ENCODE peak calls at places on chromosomes 13 and 19, in five cellular contexts. One of them, this sample, is unnamed. For H3K36me3 and H3K4me1, the result is how much of the 10 kb centered on the place peaks cover.

GRCh38 chr13:48772908-48773307 is 119.2 kb downstream of the CYSLTR2 start:
- DNase-seq in pancreas: no peak
- DNase-seq in spleen: no peak
- DNase-seq in endothelial cell of umbilical vein: no peak
- DNase-seq in ascending aorta: no peak
- DNase-seq in this sample: no peak

GRCh38 chr19:5342573-5343201 is 2.1 kb upstream of the PTPRS start:
- DNase-seq in pancreas: no peak
- DNase-seq in spleen: no peak
- DNase-seq in endothelial cell of umbilical vein: no peak
- DNase-seq in ascending aorta: no peak
- DNase-seq in this sample: no peak

GRCh38 chr13:40776681-40777165 is 5.7 kb upstream of the MRPS31 start:
- DNase-seq in pancreas: no peak
- DNase-seq in spleen: peak
- DNase-seq in endothelial cell of umbilical vein: peak
- DNase-seq in ascending aorta: no peak
- DNase-seq in this sample: peak

GRCh38 chr13:77786888-77787287 is 89.4 kb downstream of the SLAIN1 start:
- DNase-seq in pancreas: no peak
- DNase-seq in spleen: no peak
- DNase-seq in endothelial cell of umbilical vein: no peak
- DNase-seq in ascending aorta: no peak
- DNase-seq in this sample: no peak

GRCh38 chr19:46493236-46494114 is 2.2 kb downstream of the PNMA8B start:
- DNase-seq in pancreas: no peak
- DNase-seq in spleen: peak
- DNase-seq in endothelial cell of umbilical vein: no peak
- DNase-seq in ascending aorta: no peak
- DNase-seq in this sample: no peak

GRCh38 chr13:82791035-82791434 is 1091.2 kb downstream of the SLITRK1 start:
- DNase-seq in pancreas: no peak
- DNase-seq in spleen: no peak
- DNase-seq in endothelial cell of umbilical vein: no peak
- DNase-seq in ascending aorta: no peak
- DNase-seq in this sample: no peak

GRCh38 chr13:99258946-99259345 is 767 bp upstream of the GPR18 start:
- DNase-seq in pancreas: no peak
- DNase-seq in spleen: no peak
- DNase-seq in endothelial cell of umbilical vein: no peak
- DNase-seq in ascending aorta: no peak
- DNase-seq in this sample: peak

GRCh38 chr19:31905980-31906948 is 439.1 kb upstream of the ZNF507 start:
- DNase-seq in pancreas: no peak
- DNase-seq in spleen: no peak
- DNase-seq in endothelial cell of umbilical vein: no peak
- DNase-seq in ascending aorta: no peak
- DNase-seq in this sample: no peak

GRCh38 chr19:881385-882071 is 11.5 kb downstream of the MED16 start:
- DNase-seq in pancreas: no peak
- DNase-seq in spleen: no peak
- DNase-seq in endothelial cell of umbilical vein: no peak
- DNase-seq in ascending aorta: no peak
- DNase-seq in this sample: no peak

GRCh38 chr13:99103536-99103935 is 97.1 kb upstream of the UBAC2 start:
- DNase-seq in pancreas: no peak
- DNase-seq in spleen: no peak
- DNase-seq in endothelial cell of umbilical vein: no peak
- DNase-seq in ascending aorta: no peak
- DNase-seq in this sample: no peak

GRCh38 chr13:29105779-29106178 is 285.6 kb downstream of the MTUS2 start:
- DNase-seq in pancreas: no peak
- DNase-seq in spleen: no peak
- DNase-seq in endothelial cell of umbilical vein: no peak
- DNase-seq in ascending aorta: no peak
- DNase-seq in this sample: no peak

GRCh38 chr19:33204136-33204973 is 10.2 kb downstream of the LRP3 start:
- DNase-seq in pancreas: no peak
- DNase-seq in spleen: peak
- DNase-seq in endothelial cell of umbilical vein: no peak
- DNase-seq in ascending aorta: no peak
- DNase-seq in this sample: no peak

GRCh38 chr13:98910501-98910951 is 67.3 kb downstream of the DOCK9 start:
- DNase-seq in pancreas: no peak
- DNase-seq in spleen: no peak
- DNase-seq in endothelial cell of umbilical vein: peak
- DNase-seq in ascending aorta: no peak
- DNase-seq in this sample: peak

GRCh38 chr19:29578349-29578748 is 27.7 kb upstream of the POP4 start:
- DNase-seq in pancreas: no peak
- DNase-seq in spleen: no peak
- DNase-seq in endothelial cell of umbilical vein: no peak
- DNase-seq in ascending aorta: no peak
- DNase-seq in this sample: no peak

GRCh38 chr13:85386424-85386823 is 412.8 kb downstream of the SLITRK6 start:
- DNase-seq in pancreas: no peak
- DNase-seq in spleen: no peak
- DNase-seq in endothelial cell of umbilical vein: no peak
- DNase-seq in ascending aorta: no peak
- DNase-seq in this sample: no peak

GRCh38 chr19:728011-728410 is 19.3 kb downstream of the PALM start:
- DNase-seq in pancreas: no peak
- DNase-seq in spleen: peak
- DNase-seq in endothelial cell of umbilical vein: peak
- DNase-seq in ascending aorta: no peak
- DNase-seq in this sample: no peak

GRCh38 chr19:39655613-39656012 is at the start of gene LGALS16:
- DNase-seq in pancreas: no peak
- DNase-seq in spleen: no peak
- DNase-seq in endothelial cell of umbilical vein: no peak
- DNase-seq in ascending aorta: no peak
- DNase-seq in this sample: no peak

GRCh38 chr19:49085868-49086232 is 599 bp downstream of the SNRNP70 start:
- DNase-seq in pancreas: no peak
- DNase-seq in spleen: no peak
- DNase-seq in endothelial cell of umbilical vein: no peak
- DNase-seq in ascending aorta: no peak
- DNase-seq in this sample: no peak
- H3K36me3 ChIP-seq in pancreas: under half
- H3K36me3 ChIP-seq in spleen: under half
- H3K36me3 ChIP-seq in endothelial cell of umbilical vein: under half
- H3K36me3 ChIP-seq in ascending aorta: under half
- H3K36me3 ChIP-seq in this sample: under half

GRCh38 chr19:8396563-8397203 is 6.5 kb downstream of the RAB11B start:
- DNase-seq in pancreas: peak
- DNase-seq in spleen: peak
- DNase-seq in endothelial cell of umbilical vein: peak
- DNase-seq in ascending aorta: no peak
- DNase-seq in this sample: peak

GRCh38 chr19:8393871-8394250 is 3.7 kb downstream of the RAB11B start:
- DNase-seq in pancreas: no peak
- DNase-seq in spleen: no peak
- DNase-seq in endothelial cell of umbilical vein: no peak
- DNase-seq in ascending aorta: no peak
- DNase-seq in this sample: no peak

GRCh38 chr19:8396185-8396562 is 6.0 kb downstream of the RAB11B start:
- DNase-seq in pancreas: no peak
- DNase-seq in spleen: no peak
- DNase-seq in endothelial cell of umbilical vein: no peak
- DNase-seq in ascending aorta: no peak
- DNase-seq in this sample: no peak

GRCh38 chr19:8397291-8397690 is 7.1 kb downstream of the RAB11B start:
- DNase-seq in pancreas: no peak
- DNase-seq in spleen: no peak
- DNase-seq in endothelial cell of umbilical vein: no peak
- DNase-seq in ascending aorta: no peak
- DNase-seq in this sample: no peak

GRCh38 chr19:8395621-8396082 is 5.5 kb downstream of the RAB11B start:
- DNase-seq in pancreas: no peak
- DNase-seq in spleen: no peak
- DNase-seq in endothelial cell of umbilical vein: no peak
- DNase-seq in ascending aorta: no peak
- DNase-seq in this sample: no peak
- H3K4me1 ChIP-seq in pancreas: under half
- H3K4me1 ChIP-seq in spleen: half or more
- H3K4me1 ChIP-seq in endothelial cell of umbilical vein: under half
- H3K4me1 ChIP-seq in ascending aorta: under half
- H3K4me1 ChIP-seq in this sample: under half

DNA sequence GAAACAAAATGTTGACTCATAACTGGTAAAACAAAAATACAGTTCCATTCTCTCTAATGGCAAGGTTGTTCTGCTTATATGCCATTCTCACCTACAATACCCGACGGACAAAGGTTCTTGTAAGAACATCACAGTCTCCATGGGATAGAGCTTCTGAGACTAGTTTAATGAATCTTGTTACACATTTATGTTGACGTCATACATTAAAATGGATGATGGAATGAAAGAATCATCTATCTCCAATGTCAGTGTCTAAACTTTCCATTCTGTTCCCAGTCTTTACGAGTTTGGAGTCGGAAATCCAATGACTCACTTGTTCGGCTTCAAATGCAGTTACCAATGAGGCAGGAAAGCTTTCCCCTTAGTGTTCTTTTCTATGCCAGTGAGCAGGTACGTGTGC is 17.7 kb downstream of the ZNF160 start:
- DNase-seq in pancreas: no peak
- DNase-seq in spleen: no peak
- DNase-seq in endothelial cell of umbilical vein: no peak
- DNase-seq in ascending aorta: no peak
- DNase-seq in this sample: no peak
- H3K36me3 ChIP-seq in pancreas: under half
- H3K36me3 ChIP-seq in spleen: half or more
- H3K36me3 ChIP-seq in endothelial cell of umbilical vein: under half
- H3K36me3 ChIP-seq in ascending aorta: half or more
- H3K36me3 ChIP-seq in this sample: under half

GRCh38 chr19:50331187-50332013 is 2.2 kb upstream of the KCNC3 start:
- DNase-seq in pancreas: peak
- DNase-seq in spleen: peak
- DNase-seq in endothelial cell of umbilical vein: no peak
- DNase-seq in ascending aorta: no peak
- DNase-seq in this sample: no peak

GRCh38 chr19:50333737-50334617 is 4.8 kb upstream of the KCNC3 start:
- DNase-seq in pancreas: peak
- DNase-seq in spleen: peak
- DNase-seq in endothelial cell of umbilical vein: no peak
- DNase-seq in ascending aorta: peak
- DNase-seq in this sample: peak

GRCh38 chr19:50332014-50332263 is 2.8 kb upstream of the KCNC3 start:
- DNase-seq in pancreas: peak
- DNase-seq in spleen: peak
- DNase-seq in endothelial cell of umbilical vein: no peak
- DNase-seq in ascending aorta: no peak
- DNase-seq in this sample: no peak

GRCh38 chr19:50333235-50333736 is 4.1 kb upstream of the KCNC3 start:
- DNase-seq in pancreas: peak
- DNase-seq in spleen: peak
- DNase-seq in endothelial cell of umbilical vein: peak
- DNase-seq in ascending aorta: peak
- DNase-seq in this sample: peak

DNA sequence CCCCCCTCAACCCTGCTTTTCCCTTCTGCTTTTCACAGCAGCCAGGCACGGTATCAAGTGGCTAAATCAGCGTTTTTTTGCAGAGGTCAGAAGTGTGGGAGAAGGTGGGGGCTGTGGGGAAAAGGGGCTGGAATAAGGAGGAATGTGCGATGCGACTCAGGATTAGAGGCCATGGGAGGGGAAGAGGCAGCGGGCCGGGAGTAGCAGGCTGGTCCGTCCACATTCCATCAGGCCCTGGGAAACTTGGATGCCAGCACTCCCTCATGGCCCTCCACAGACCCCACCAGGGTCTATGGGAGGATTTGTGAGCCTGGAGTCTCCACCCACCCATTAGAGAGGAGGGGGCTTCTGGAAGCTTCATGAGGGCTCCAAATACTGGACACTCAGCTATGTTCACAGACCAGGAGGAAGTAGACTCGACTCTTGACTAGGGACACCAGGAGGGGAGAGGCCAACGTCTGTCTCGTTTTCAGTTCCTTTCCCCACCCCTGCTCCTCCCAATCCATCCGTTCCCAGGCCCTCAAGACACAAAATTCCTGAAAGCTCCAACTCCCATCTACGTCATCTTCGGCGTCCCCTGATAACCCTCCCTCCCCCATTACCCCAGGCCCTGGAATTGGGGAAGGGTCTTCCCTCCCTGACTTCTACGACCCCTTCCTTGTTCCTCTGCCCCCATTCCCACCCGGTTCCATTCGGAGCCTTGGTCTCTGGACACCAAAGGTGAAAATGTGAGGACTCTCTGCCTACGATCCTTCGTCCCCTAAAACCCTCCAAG is 3.3 kb upstream of the KCNC3 start:
- DNase-seq in pancreas: peak
- DNase-seq in spleen: peak
- DNase-seq in endothelial cell of umbilical vein: no peak
- DNase-seq in ascending aorta: no peak
- DNase-seq in this sample: no peak
- H3K4me1 ChIP-seq in pancreas: under half
- H3K4me1 ChIP-seq in spleen: half or more
- H3K4me1 ChIP-seq in endothelial cell of umbilical vein: under half
- H3K4me1 ChIP-seq in ascending aorta: under half
- H3K4me1 ChIP-seq in this sample: under half

GRCh38 chr19:41304706-41305483 is 5.1 kb upstream of the CCDC97 start:
- DNase-seq in pancreas: peak
- DNase-seq in spleen: no peak
- DNase-seq in endothelial cell of umbilical vein: no peak
- DNase-seq in ascending aorta: no peak
- DNase-seq in this sample: no peak
- H3K36me3 ChIP-seq in pancreas: half or more
- H3K36me3 ChIP-seq in spleen: half or more
- H3K36me3 ChIP-seq in endothelial cell of umbilical vein: half or more
- H3K36me3 ChIP-seq in ascending aorta: half or more
- H3K36me3 ChIP-seq in this sample: under half

GRCh38 chr19:2922987-2923386 is 21.8 kb downstream of the ZNF77 start:
- DNase-seq in pancreas: no peak
- DNase-seq in spleen: no peak
- DNase-seq in endothelial cell of umbilical vein: no peak
- DNase-seq in ascending aorta: peak
- DNase-seq in this sample: no peak
- H3K4me1 ChIP-seq in pancreas: under half
- H3K4me1 ChIP-seq in spleen: under half
- H3K4me1 ChIP-seq in endothelial cell of umbilical vein: under half
- H3K4me1 ChIP-seq in ascending aorta: under half
- H3K4me1 ChIP-seq in this sample: under half

GRCh38 chr19:7968008-7968795 is 24.7 kb upstream of the TIMM44 start:
- DNase-seq in pancreas: no peak
- DNase-seq in spleen: no peak
- DNase-seq in endothelial cell of umbilical vein: no peak
- DNase-seq in ascending aorta: no peak
- DNase-seq in this sample: no peak
- H3K36me3 ChIP-seq in pancreas: under half
- H3K36me3 ChIP-seq in spleen: half or more
- H3K36me3 ChIP-seq in endothelial cell of umbilical vein: under half
- H3K36me3 ChIP-seq in ascending aorta: half or more
- H3K36me3 ChIP-seq in this sample: under half

DNA sequence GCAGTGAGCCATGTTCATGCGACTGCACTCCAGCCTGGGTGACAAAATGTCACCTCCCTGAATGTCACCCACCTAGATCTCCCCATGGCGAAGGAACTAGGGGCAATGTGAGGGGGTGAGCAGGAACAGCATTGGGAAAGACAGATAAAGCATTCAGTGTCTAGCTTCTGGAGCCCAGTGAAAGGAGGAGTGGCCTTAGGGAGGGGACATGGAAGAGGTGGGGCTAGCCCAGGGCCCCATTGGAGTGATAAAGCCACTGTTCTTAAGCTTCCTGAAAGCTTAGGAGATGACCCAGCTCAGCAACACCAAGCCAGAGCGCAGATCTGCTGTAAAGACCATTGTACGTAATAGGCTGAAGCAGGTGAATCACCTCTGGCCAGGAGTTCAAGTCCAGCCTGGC is 13.0 kb upstream of the KCNN1 start:
- DNase-seq in pancreas: no peak
- DNase-seq in spleen: no peak
- DNase-seq in endothelial cell of umbilical vein: no peak
- DNase-seq in ascending aorta: no peak
- DNase-seq in this sample: no peak
- H3K4me1 ChIP-seq in pancreas: under half
- H3K4me1 ChIP-seq in spleen: under half
- H3K4me1 ChIP-seq in endothelial cell of umbilical vein: under half
- H3K4me1 ChIP-seq in ascending aorta: under half
- H3K4me1 ChIP-seq in this sample: under half

This sample was measured in CD8-positive, alpha-beta memory T cell.